ENCODE peak calls at places on chromosome 7, in six cellular contexts. L is heart left ventricle, G is pancreas, Z is cardiac muscle cell, R is retinal pigment epithelial cell, W is natural killer cell. C is an unnamed sample.

GRCh38 chr7:116525913-116526857 is 1.3 kb downstream of the CAV1 start:
- DNase-seq in W (peak; percentile 50), G (peak; percentile 45), Z (peak; percentile 84), R (no peak), L (peak; percentile 90), C (peak; percentile 82)

GRCh38 chr7:140404565-140405080 is 765 bp downstream of the RAB19 start:
- DNase-seq in G (no peak), R (no peak), Z (no peak), W (no peak), L (no peak), C (no peak)

GRCh38 chr7:82263880-82264751 is 179.5 kb downstream of the CACNA2D1 start:
- DNase-seq in Z (no peak), W (no peak), R (no peak), G (no peak), L (no peak), C (no peak)

GRCh38 chr7:114048386-114049235 is 129.8 kb upstream of the PPP1R3A start:
- DNase-seq in R (no peak), G (no peak), W (no peak), Z (no peak), L (no peak), C (no peak)

GRCh38 chr7:80659120-80660055 is 20.9 kb downstream of the CD36 start:
- DNase-seq in R (no peak), Z (peak; percentile 20), W (no peak), G (no peak), L (no peak), C (no peak)

GRCh38 chr7:44541876-44542610 is 913 bp upstream of the NPC1L1 start:
- DNase-seq in R (no peak), G (no peak), L (no peak), Z (no peak), W (no peak), C (no peak)

GRCh38 chr7:50497068-50497642 is 47.0 kb upstream of the FIGNL1 start:
- DNase-seq in Z (no peak), W (no peak), L (no peak), R (no peak), G (no peak), C (peak; percentile 81)

GRCh38 chr7:66353547-66353946 is 148.4 kb downstream of the TPST1 start:
- DNase-seq in L (no peak), R (no peak), W (no peak), Z (no peak), G (no peak), C (no peak)

GRCh38 chr7:89077992-89078391 is 282.5 kb upstream of the TEX47 start:
- DNase-seq in L (no peak), R (no peak), Z (no peak), G (no peak), W (no peak), C (no peak)

GRCh38 chr7:113100091-113100723 is 13.6 kb upstream of the GPR85 start:
- DNase-seq in W (no peak), Z (peak; percentile 75), R (peak; percentile 86), G (peak; percentile 72), L (peak; percentile 65), C (no peak)

GRCh38 chr7:21944616-21945373 is 904 bp downstream of the CDCA7L start:
- DNase-seq in G (peak; percentile 82), Z (peak; percentile 47), W (no peak), R (no peak), L (peak; percentile 38), C (peak; percentile 76)

GRCh38 chr7:145899938-145900337 is 216.7 kb upstream of the CNTNAP2 start:
- DNase-seq in R (no peak), Z (no peak), G (no peak), W (no peak), L (no peak), C (no peak)

GRCh38 chr7:7858559-7858958 is 110.0 kb upstream of the GLCCI1 start:
- DNase-seq in W (no peak), Z (no peak), L (no peak), R (no peak), G (no peak), C (no peak)

GRCh38 chr7:7720193-7720592 is 1.8 kb upstream of the RPA3 start:
- DNase-seq in W (no peak), R (no peak), Z (no peak), L (no peak), G (no peak), C (no peak)

GRCh38 chr7:55254242-55254595 is 110.9 kb upstream of the LANCL2 start:
- DNase-seq in L (no peak), W (no peak), R (no peak), Z (no peak), G (no peak), C (no peak)

GRCh38 chr7:95322396-95322795 is 1.9 kb downstream of the PON1 start:
- DNase-seq in G (no peak), Z (no peak), W (no peak), L (no peak), R (no peak), C (no peak)

GRCh38 chr7:104943502-104944343 is 70.3 kb upstream of the KMT2E start:
- DNase-seq in Z (peak; percentile 48), L (peak; percentile 78), R (peak; percentile 68), W (peak; percentile 54), G (peak; percentile 94), C (peak; percentile 69)

GRCh38 chr7:142012825-142013506 is 17.3 kb downstream of the MGAM start:
- DNase-seq in R (no peak), W (peak; percentile 22), G (no peak), Z (no peak), L (no peak), C (peak; percentile 73)

GRCh38 chr7:129514683-129515082 is 12.4 kb downstream of the SMKR1 start:
- DNase-seq in G (no peak), L (no peak), Z (no peak), R (no peak), W (no peak), C (no peak)

GRCh38 chr7:36084485-36085091 is 68.5 kb upstream of the EEPD1 start:
- DNase-seq in G (peak; percentile 78), Z (peak; percentile 58), L (peak; percentile 50), W (no peak), R (peak; percentile 43), C (peak; percentile 84)
- TF ChIP-seq CTCF in G (peak; percentile 24), Z (peak; percentile 53), L (no peak), W (no peak), R (peak; percentile 69), C (no peak)

DNA sequence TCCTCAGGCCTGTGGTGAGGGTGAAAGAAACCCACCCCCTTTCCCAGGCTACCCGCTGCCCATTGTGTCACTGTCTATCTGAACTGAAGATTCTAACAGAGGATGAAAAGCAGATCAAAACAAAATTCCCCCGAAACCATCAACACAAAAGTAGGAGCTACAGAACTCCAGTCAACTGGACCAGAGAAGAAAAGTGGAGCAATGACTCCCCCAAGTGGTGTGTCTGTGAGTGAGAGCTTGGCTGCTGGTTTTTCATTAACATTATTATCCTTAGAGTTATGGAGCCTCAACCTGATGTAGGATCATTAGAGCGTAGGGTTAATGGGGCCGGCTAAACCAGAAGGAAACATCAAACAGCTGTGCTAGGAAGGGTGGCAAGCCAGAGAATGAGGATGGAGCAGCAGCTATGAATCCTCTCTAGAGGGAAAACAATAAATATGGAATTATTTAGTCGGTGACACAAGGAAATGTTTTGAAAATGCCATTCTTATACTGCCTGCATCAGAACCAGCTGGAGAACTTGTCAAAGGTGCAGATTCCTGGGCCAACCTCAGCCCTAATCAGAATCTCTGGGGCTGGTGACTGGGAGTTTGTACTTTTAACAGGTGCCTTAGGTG is 38.3 kb downstream of the AKR1B1 start:
- DNase-seq in W (no peak), L (no peak), R (peak; percentile 21), Z (peak; percentile 54), G (peak; percentile 45), C (no peak)
- TF ChIP-seq CTCF in W (no peak), L (peak; percentile 33), R (peak; percentile 79), Z (peak; percentile 74), G (peak; percentile 51), C (no peak)

GRCh38 chr7:100049441-100050291 is at the start of gene ZSCAN21:
- DNase-seq in Z (peak; percentile 86), G (peak; percentile 83), L (peak; percentile 89), W (peak; percentile 86), R (peak; percentile 48), C (peak; percentile 80)
- TF ChIP-seq CTCF in Z (peak; percentile 29), G (no peak), L (no peak), W (peak; percentile 12), R (peak; percentile 19), C (peak; percentile 15)

DNA sequence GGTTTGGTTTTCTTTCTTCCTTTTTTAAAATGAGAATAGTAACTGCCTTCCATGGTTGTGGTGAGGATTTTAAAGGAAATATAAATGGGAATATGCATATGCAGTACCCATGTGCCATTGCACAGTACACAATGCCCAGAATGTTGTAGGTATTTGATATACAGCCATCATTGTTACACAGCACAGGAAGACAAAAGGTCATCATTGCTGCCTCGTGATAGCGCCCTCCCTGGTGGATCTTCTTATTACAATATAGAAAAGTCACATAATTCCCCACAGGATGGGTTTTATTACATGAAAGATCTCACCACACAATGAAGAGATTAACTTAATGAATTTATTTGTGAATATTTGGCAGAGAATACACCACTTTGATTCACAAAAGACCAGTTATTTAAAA is 76.5 kb downstream of the PPP1R17 start:
- DNase-seq in L (no peak), Z (no peak), W (no peak), G (no peak), R (no peak), C (no peak)
- TF ChIP-seq CTCF in L (no peak), Z (peak; percentile 20), W (no peak), G (no peak), R (peak; percentile 50), C (no peak)

GRCh38 chr7:602341-603141 is 82.9 kb upstream of the PDGFA start:
- DNase-seq in L (peak; percentile 51), G (no peak), R (no peak), Z (no peak), W (peak; percentile 44), C (peak; percentile 47)

GRCh38 chr7:604884-605531 is 85.4 kb upstream of the PDGFA start:
- DNase-seq in L (peak; percentile 60), W (no peak), Z (no peak), R (no peak), G (no peak), C (peak; percentile 47)

GRCh38 chr7:603152-603941 is 83.7 kb upstream of the PDGFA start:
- DNase-seq in W (peak; percentile 55), G (no peak), Z (no peak), R (no peak), L (peak; percentile 21), C (no peak)

GRCh38 chr7:605661-606450 is 86.2 kb upstream of the PDGFA start:
- DNase-seq in Z (no peak), G (no peak), W (no peak), L (no peak), R (no peak), C (no peak)

DNA sequence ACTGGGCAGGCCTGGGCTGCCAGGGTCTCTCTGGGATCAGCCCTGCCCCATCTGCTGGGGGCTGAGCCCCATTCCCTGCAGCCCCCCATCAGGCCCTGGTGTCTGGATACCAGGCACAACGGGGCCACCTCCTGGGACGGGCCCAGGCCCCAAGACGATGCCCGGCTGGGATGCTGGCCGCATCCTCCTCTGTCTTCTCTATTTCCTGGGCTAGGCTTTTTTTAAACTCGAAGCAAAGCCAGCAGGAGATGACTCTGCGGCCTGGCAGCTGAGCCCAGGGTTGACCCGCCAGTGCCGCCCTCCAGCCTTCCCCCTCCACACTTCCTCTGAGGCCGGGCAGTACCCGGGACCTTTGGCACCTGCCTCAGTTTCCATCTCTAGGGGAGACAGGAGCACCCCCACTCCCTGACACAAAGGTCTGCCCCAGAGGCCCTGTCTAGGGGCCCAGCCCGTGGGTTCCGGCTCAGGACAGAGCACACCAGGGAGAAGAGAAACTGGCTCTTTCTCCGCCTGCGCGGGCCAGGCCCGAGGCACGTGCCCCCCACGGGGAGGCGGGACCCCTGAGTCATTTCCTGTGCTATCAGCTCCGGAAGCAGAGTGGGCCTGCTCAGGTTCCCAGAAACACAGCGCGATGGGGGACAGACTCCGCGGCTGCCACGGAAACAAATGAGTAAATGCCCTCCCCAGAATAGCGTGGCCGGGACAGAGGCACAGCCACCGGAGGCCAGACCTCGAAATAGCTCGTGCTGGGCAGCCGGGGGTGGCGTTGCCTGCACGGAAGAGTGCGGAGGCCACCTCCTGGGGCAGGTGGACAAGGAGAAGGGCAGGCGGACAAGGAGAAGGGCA is 84.6 kb upstream of the PDGFA start:
- DNase-seq in W (peak; percentile 93), R (no peak), Z (no peak), L (peak; percentile 88), G (peak; percentile 63), C (peak; percentile 94)
- TF ChIP-seq CTCF in W (no peak), R (no peak), Z (no peak), L (no peak), G (no peak), C (no peak)

C was measured in Peyer's patch.